ENCODE peak calls at places on chromosomes 13 and 19, in four cellular contexts. One of them, this sample, is unnamed.

GRCh38 chr19:29431332-29431731 is 94.5 kb upstream of the VSTM2B start:
- DNase-seq in GM23248: no peak
- DNase-seq in astrocyte: no peak
- DNase-seq in NCI-H510A: no peak
- DNase-seq in this sample: no peak

GRCh38 chr19:41226053-41226873 is 7.2 kb downstream of the AXL start:
- DNase-seq in GM23248: peak
- DNase-seq in astrocyte: peak
- DNase-seq in NCI-H510A: no peak
- DNase-seq in this sample: peak

GRCh38 chr13:27857271-27857670 is 62.5 kb upstream of the PDX1 start:
- DNase-seq in GM23248: no peak
- DNase-seq in astrocyte: no peak
- DNase-seq in NCI-H510A: peak
- DNase-seq in this sample: no peak

GRCh38 chr19:49132974-49133609 is 13.7 kb downstream of the PPFIA3 start:
- DNase-seq in GM23248: no peak
- DNase-seq in astrocyte: no peak
- DNase-seq in NCI-H510A: peak
- DNase-seq in this sample: no peak

GRCh38 chr19:20472854-20473253 is 92.7 kb downstream of the ZNF737 start:
- DNase-seq in GM23248: peak
- DNase-seq in astrocyte: no peak
- DNase-seq in NCI-H510A: no peak
- DNase-seq in this sample: no peak

GRCh38 chr19:43675269-43675879 is 5.4 kb upstream of the PLAUR start:
- DNase-seq in GM23248: peak
- DNase-seq in astrocyte: peak
- DNase-seq in NCI-H510A: no peak
- DNase-seq in this sample: no peak

GRCh38 chr19:15417699-15418098 is 1.1 kb downstream of the AKAP8L start:
- DNase-seq in GM23248: peak
- DNase-seq in astrocyte: peak
- DNase-seq in NCI-H510A: no peak
- DNase-seq in this sample: no peak

GRCh38 chr13:98927954-98928927 is 49.6 kb downstream of the DOCK9 start:
- DNase-seq in GM23248: peak
- DNase-seq in astrocyte: peak
- DNase-seq in NCI-H510A: no peak
- DNase-seq in this sample: no peak

GRCh38 chr13:42041017-42041683 is 7.3 kb upstream of the DGKH start:
- DNase-seq in GM23248: peak
- DNase-seq in astrocyte: peak
- DNase-seq in NCI-H510A: no peak
- DNase-seq in this sample: peak

GRCh38 chr13:75478659-75479058 is 3.3 kb downstream of the TBC1D4 start:
- DNase-seq in GM23248: no peak
- DNase-seq in astrocyte: no peak
- DNase-seq in NCI-H510A: no peak
- DNase-seq in this sample: no peak

GRCh38 chr13:113952983-113953520 is 20.8 kb downstream of the C13orf46 start:
- DNase-seq in GM23248: no peak
- DNase-seq in astrocyte: no peak
- DNase-seq in NCI-H510A: no peak
- DNase-seq in this sample: no peak

GRCh38 chr13:106083620-106084350 is 451.7 kb downstream of the EFNB2 start:
- DNase-seq in GM23248: peak
- DNase-seq in astrocyte: peak
- DNase-seq in NCI-H510A: no peak
- DNase-seq in this sample: peak

GRCh38 chr13:100131863-100132574 is 43.1 kb downstream of the PCCA start:
- DNase-seq in GM23248: peak
- DNase-seq in astrocyte: peak
- DNase-seq in NCI-H510A: no peak
- DNase-seq in this sample: peak

GRCh38 chr19:29855087-29855486 is 43.3 kb downstream of the CCNE1 start:
- DNase-seq in GM23248: no peak
- DNase-seq in astrocyte: no peak
- DNase-seq in NCI-H510A: no peak
- DNase-seq in this sample: no peak

GRCh38 chr19:6241056-6241455 is 38.7 kb downstream of the MLLT1 start:
- DNase-seq in GM23248: no peak
- DNase-seq in astrocyte: no peak
- DNase-seq in NCI-H510A: no peak
- DNase-seq in this sample: no peak

GRCh38 chr19:32324631-32325215 is 20.7 kb upstream of the ZNF507 start:
- DNase-seq in GM23248: peak
- DNase-seq in astrocyte: no peak
- DNase-seq in NCI-H510A: no peak
- DNase-seq in this sample: no peak

GRCh38 chr13:108985166-108985565 is 355.8 kb downstream of the MYO16 start:
- DNase-seq in GM23248: no peak
- DNase-seq in astrocyte: peak
- DNase-seq in NCI-H510A: no peak
- DNase-seq in this sample: no peak

GRCh38 chr19:55189424-55189823 is 9.3 kb upstream of the SYT5 start:
- DNase-seq in GM23248: peak
- DNase-seq in astrocyte: peak
- DNase-seq in NCI-H510A: no peak
- DNase-seq in this sample: no peak

GRCh38 chr13:44792096-44792495 is 197.2 kb downstream of the NUFIP1 start:
- DNase-seq in GM23248: no peak
- DNase-seq in astrocyte: no peak
- DNase-seq in NCI-H510A: no peak
- DNase-seq in this sample: no peak

GRCh38 chr19:13169769-13170168 is 19.6 kb downstream of the IER2 start:
- DNase-seq in GM23248: peak
- DNase-seq in astrocyte: peak
- DNase-seq in NCI-H510A: no peak
- DNase-seq in this sample: no peak

GRCh38 chr19:397941-398706 is 10.8 kb downstream of the C2CD4C start:
- DNase-seq in GM23248: no peak
- DNase-seq in astrocyte: no peak
- DNase-seq in NCI-H510A: no peak
- DNase-seq in this sample: no peak

GRCh38 chr13:86445584-86446140 is 646.4 kb upstream of the SLITRK6 start:
- DNase-seq in GM23248: peak
- DNase-seq in astrocyte: peak
- DNase-seq in NCI-H510A: no peak
- DNase-seq in this sample: no peak

GRCh38 chr13:31038834-31039552 is 106.5 kb downstream of the TEX26 start:
- DNase-seq in GM23248: peak
- DNase-seq in astrocyte: peak
- DNase-seq in NCI-H510A: no peak
- DNase-seq in this sample: peak

GRCh38 chr13:30364133-30364532 is 56.8 kb upstream of the KATNAL1 start:
- DNase-seq in GM23248: peak
- DNase-seq in astrocyte: peak
- DNase-seq in NCI-H510A: no peak
- DNase-seq in this sample: no peak

GRCh38 chr19:41316306-41316920 is 6.4 kb downstream of the CCDC97 start:
- DNase-seq in GM23248: no peak
- DNase-seq in astrocyte: no peak
- DNase-seq in NCI-H510A: no peak
- DNase-seq in this sample: no peak

GRCh38 chr13:46486270-46486669 is 66.7 kb upstream of the LRCH1 start:
- DNase-seq in GM23248: no peak
- DNase-seq in astrocyte: no peak
- DNase-seq in NCI-H510A: no peak
- DNase-seq in this sample: no peak

GRCh38 chr13:59780058-59780457 is 383.7 kb downstream of the DIAPH3 start:
- DNase-seq in GM23248: peak
- DNase-seq in astrocyte: no peak
- DNase-seq in NCI-H510A: no peak
- DNase-seq in this sample: no peak

This sample was measured in activated CD4-positive, alpha-beta T cell treated with anti-CD3 and anti-CD28 coated beads, Interleukin-2, amount 50 U/mL, for 48 hours.